ENCODE peak calls at places on chromosome 1, in five cellular contexts. S is IMR-90, C is K562, Y is A549, E is H1. P is an unnamed sample.

GRCh38 chr1:4587721-4588120 is 66.7 kb upstream of the AJAP1 start:
- DNase-seq in S (no peak), E (no peak), Y (no peak), C (no peak), P (no peak)

GRCh38 chr1:228009828-228010775 is 3.3 kb downstream of the WNT3A start:
- DNase-seq in C (no peak), Y (no peak), E (no peak), S (no peak), P (no peak)

GRCh38 chr1:3831689-3832088 is 25.3 kb downstream of the CEP104 start:
- DNase-seq in C (no peak), Y (no peak), E (no peak), S (no peak), P (no peak)

GRCh38 chr1:11787251-11787803 is 18.4 kb downstream of the MTHFR start:
- DNase-seq in S (peak), Y (peak), E (no peak), C (no peak), P (no peak)

GRCh38 chr1:115648717-115649691 is 7.2 kb downstream of the VANGL1 start:
- DNase-seq in C (peak), Y (no peak), S (no peak), E (no peak), P (no peak)

GRCh38 chr1:205496661-205497060 is 7.8 kb upstream of the CDK18 start:
- DNase-seq in Y (no peak), E (no peak), C (no peak), S (no peak), P (no peak)

GRCh38 chr1:234722904-234723588 is 113.1 kb upstream of the IRF2BP2 start:
- DNase-seq in S (peak), C (peak), Y (peak), E (no peak), P (peak)

GRCh38 chr1:43071241-43071640 is 100.8 kb downstream of the EBNA1BP2 start:
- DNase-seq in Y (no peak), E (no peak), S (no peak), C (no peak), P (no peak)

GRCh38 chr1:30982937-30983336 is 74.4 kb upstream of the SDC3 start:
- DNase-seq in Y (no peak), S (peak), E (no peak), C (no peak), P (no peak)

DNA sequence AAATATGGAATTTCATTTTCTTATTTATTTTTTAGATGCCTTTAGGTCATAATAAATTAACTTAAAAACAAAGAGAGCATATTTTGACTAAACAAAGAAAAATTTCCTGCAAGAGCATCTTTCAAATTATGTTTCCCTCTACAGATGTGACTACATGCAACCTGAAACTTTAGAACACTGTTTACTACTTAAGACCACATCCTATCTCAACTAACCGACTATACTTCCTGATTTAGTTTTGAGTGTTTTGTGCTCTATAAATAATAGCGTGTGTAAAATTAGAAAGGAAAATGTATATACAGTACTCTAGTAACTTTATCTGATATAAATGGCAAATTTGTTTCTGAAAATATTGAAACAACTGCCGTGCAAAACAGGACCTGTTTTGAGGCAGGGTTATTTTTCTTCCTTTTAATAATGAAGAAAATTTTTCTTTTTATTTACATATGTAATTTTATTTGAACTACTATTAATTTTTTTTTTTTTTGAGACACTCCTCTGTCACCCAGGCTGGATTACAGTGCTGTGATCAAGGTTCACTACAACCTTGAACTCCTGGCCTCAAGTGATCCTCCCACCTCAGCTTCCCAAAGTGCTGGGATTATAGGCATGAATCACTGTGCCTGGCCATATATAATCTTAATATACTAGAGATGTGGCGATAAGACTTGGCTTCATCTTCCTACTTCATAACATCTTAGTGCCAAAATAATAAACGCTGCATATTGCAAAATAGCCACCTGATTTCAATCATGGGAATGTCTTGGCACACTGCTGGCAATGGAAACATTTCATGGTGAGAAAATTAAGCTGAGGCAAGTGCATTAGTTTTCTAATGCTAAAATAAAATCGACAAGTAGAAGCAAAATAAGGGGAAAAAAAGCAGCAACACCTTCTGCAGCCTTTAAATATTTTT is 12.3 kb downstream of the ZRANB2 start:
- DNase-seq in E (no peak), C (no peak), Y (no peak), S (no peak), P (no peak)
- TF ChIP-seq MAFK in E (no peak), C (no peak), Y (no peak), S (no peak), P (no peak)

GRCh38 chr1:155008015-155008941 is 5.7 kb downstream of the ZBTB7B start:
- DNase-seq in S (no peak), Y (no peak), E (no peak), C (peak), P (no peak)
- TF ChIP-seq MAFK in S (no peak), Y (no peak), E (no peak), C (no peak), P (no peak)

DNA sequence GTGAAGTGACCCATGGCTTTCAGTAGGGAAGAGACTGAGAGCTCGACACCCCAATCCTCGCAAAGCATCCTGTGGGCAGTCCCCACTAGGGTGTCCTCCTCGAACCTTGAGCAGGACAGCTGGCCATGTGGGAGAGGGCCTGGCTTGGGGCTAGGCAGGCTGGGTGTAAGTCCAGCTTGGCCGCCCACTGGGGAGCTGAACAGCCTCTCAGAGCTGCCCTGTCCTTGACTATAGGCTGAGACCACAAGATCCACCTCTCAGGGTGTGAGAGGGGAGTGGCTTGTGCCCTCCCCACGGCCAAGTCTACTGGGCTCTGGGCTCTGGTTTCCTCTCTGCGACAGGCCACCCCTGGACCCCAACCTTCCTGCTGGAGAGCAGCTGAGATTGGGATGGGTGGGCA is 282.8 kb downstream of the PTPRU start:
- DNase-seq in C (no peak), E (no peak), Y (no peak), S (no peak), P (no peak)
- TF ChIP-seq MAFK in C (no peak), E (no peak), Y (no peak), S (no peak), P (no peak)

DNA sequence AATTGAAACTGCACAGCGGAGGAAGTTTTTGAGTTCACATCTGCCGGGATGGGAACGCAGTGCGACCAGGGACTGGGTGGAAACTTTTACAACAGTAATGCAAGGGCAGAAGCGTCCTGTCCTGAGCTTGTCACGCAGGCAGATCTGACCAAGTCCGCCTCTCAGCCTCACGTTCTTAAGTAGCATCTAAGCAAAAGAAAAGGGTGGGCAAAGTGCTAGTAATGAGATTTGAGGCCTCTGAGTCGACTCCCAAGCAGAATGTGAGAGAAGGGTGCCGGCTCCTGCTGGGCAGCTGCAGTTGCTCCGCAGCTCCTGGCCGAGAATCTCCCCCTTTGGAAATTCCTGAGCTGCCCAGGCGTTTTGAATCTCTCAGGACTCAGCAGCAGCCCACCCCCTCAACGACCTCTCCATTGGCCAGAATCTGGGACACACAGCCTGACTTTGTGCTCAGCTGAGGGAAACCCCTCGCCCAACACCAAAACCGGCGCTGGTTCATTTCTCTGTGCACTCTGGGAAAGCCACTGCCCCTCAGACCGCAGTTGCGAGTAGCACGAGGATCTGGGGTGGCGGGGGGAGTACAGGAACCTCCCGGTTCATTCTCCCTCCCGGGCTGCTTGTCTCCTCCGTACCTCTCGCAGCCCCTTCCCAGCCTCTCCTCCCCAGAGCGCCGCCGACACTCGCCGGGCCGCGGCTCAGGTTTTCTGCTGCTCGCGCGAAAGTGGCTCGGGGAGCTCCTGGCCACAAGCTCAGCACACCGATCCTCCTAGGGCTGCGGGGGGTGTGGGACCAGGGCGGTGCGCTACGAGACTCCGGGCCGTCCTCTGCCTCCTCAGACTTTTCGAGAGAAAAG is 898 bp upstream of the S1PR1 start:
- DNase-seq in C (no peak), E (no peak), S (peak), Y (no peak), P (no peak)
- TF ChIP-seq MAFK in C (no peak), E (no peak), S (no peak), Y (no peak), P (no peak)

GRCh38 chr1:200298242-200298641 is 111.6 kb downstream of the ZNF281 start:
- DNase-seq in Y (no peak), S (no peak), C (no peak), E (no peak), P (no peak)

GRCh38 chr1:200299571-200299970 is 110.3 kb downstream of the ZNF281 start:
- DNase-seq in Y (no peak), S (no peak), C (no peak), E (no peak), P (no peak)

GRCh38 chr1:200294241-200294640 is 115.6 kb downstream of the ZNF281 start:
- DNase-seq in E (no peak), S (no peak), Y (no peak), C (no peak), P (no peak)

GRCh38 chr1:200292699-200293098 is 117.1 kb downstream of the ZNF281 start:
- DNase-seq in C (no peak), Y (no peak), E (no peak), S (no peak), P (no peak)

GRCh38 chr1:200296091-200296661 is 113.7 kb downstream of the ZNF281 start:
- DNase-seq in S (no peak), E (no peak), C (no peak), Y (peak), P (peak)
- TF ChIP-seq MAFK in S (no peak), E (no peak), C (no peak), Y (no peak), P (no peak)